ENCODE peak calls at places on chromosomes 11 and 22, in four cellular contexts. O is MM.1S, H is Peyer's patch, Y is GM23338. B is an unnamed sample. For H3K36me3, the result is how much of the 10 kb centered on the place peaks cover.

GRCh38 chr22:46122980-46123693 is 27.2 kb upstream of the PPARA start:
- DNase-seq in O (no peak), H (no peak), Y (no peak), B (no peak)

GRCh38 chr11:132202621-132203020 is 832.2 kb downstream of the NTM start:
- DNase-seq in Y (no peak), O (no peak), H (no peak), B (no peak)

GRCh38 chr22:44995282-44995597 is 14.6 kb downstream of the PHF21B start:
- DNase-seq in O (no peak), H (no peak), Y (no peak), B (no peak)

GRCh38 chr22:31477329-31477728 is 12.3 kb downstream of the EIF4ENIF1 start:
- DNase-seq in O (peak), Y (no peak), H (no peak), B (no peak)

GRCh38 chr22:44331881-44332714 is 19.3 kb upstream of the SHISAL1 start:
- DNase-seq in H (no peak), Y (peak), O (no peak), B (no peak)

GRCh38 chr11:75440960-75441803 is 8.2 kb upstream of the KLHL35 start:
- DNase-seq in Y (no peak), H (no peak), O (no peak), B (no peak)

GRCh38 chr22:44702479-44703219 is 645 bp downstream of the PRR5 start:
- DNase-seq in Y (peak), O (no peak), H (peak), B (peak)

GRCh38 chr11:73381589-73381988 is 5.4 kb downstream of the RELT start:
- DNase-seq in O (no peak), H (no peak), Y (no peak), B (no peak)

GRCh38 chr11:134660416-134660815 is 248.4 kb upstream of the B3GAT1 start:
- DNase-seq in H (no peak), O (no peak), Y (no peak), B (no peak)

GRCh38 chr11:61919841-61920631 is 2.7 kb upstream of the RAB3IL1 start:
- DNase-seq in H (peak), O (no peak), Y (no peak), B (no peak)

GRCh38 chr11:109029927-109030326 is 365.1 kb downstream of the DDX10 start:
- DNase-seq in Y (no peak), O (no peak), H (no peak), B (no peak)

GRCh38 chr22:44914026-44914721 is 95.6 kb downstream of the PHF21B start:
- DNase-seq in O (no peak), H (peak), Y (no peak), B (no peak)

GRCh38 chr11:69588270-69588669 is 52.7 kb upstream of the CCND1 start:
- DNase-seq in O (no peak), H (no peak), Y (peak), B (no peak)

GRCh38 chr22:45157907-45158306 is 5.8 kb upstream of the NUP50 start:
- DNase-seq in O (no peak), Y (no peak), H (no peak), B (no peak)

GRCh38 chr22:20198527-20199319 is 47.9 kb upstream of the CCDC188 start:
- DNase-seq in Y (no peak), H (no peak), O (no peak), B (no peak)

GRCh38 chr11:2562181-2562581 is 117.4 kb downstream of the KCNQ1 start:
- DNase-seq in H (peak), O (no peak), Y (no peak), B (peak)

GRCh38 chr22:22702159-22702873 is 57.9 kb downstream of the GGTLC2 start:
- DNase-seq in H (peak), Y (peak), O (peak), B (no peak)

GRCh38 chr11:11993814-11994213 is 14.6 kb downstream of the DKK3 start:
- DNase-seq in H (no peak), O (no peak), Y (no peak), B (no peak)

GRCh38 chr11:223921-224320 is 12.2 kb downstream of the SIRT3 start:
- DNase-seq in O (no peak), H (no peak), Y (no peak), B (no peak)

GRCh38 chr22:41770715-41771452 is 29.6 kb upstream of the CCDC134 start:
- DNase-seq in H (no peak), Y (no peak), O (no peak), B (no peak)

GRCh38 chr22:35092146-35092805 is 26.3 kb downstream of the ISX start:
- DNase-seq in H (no peak), Y (no peak), O (no peak), B (no peak)

GRCh38 chr11:128884703-128885338 is 6.3 kb upstream of the KCNJ5 start:
- DNase-seq in O (peak), H (no peak), Y (peak), B (peak)

GRCh38 chr22:27329966-27330645 is 471.4 kb downstream of the MN1 start:
- DNase-seq in O (no peak), Y (no peak), H (no peak), B (no peak)

GRCh38 chr11:103842795-103843194 is 193.6 kb upstream of the DDI1 start:
- DNase-seq in Y (no peak), H (no peak), O (no peak), B (no peak)

DNA sequence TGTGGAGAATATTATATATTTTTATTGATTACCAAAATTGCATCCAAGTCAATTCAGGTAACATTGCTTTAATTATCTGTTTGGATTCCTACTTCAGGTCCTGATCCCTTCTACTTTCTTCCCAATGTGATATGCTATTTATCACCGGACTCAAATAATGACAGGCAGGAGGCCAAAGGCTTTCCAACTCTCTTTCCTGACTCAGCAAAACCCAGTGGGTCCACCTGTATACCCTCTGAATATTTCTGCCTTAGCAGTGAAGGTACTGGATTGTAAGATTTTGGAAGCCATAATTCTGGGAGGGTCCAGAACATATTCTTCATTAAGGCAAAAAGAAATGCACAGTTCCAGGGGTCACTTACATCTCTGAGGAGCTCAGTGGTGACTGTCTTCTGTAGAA is 260.2 kb upstream of the UBASH3B start:
- DNase-seq in Y (no peak), O (no peak), H (no peak), B (no peak)
- H3K36me3 ChIP-seq in Y (under half), O (under half), H (under half), B (under half)

GRCh38 chr11:93775289-93775688 is 8.8 kb upstream of the MED17 start:
- DNase-seq in H (no peak), O (no peak), Y (peak), B (no peak)
- TF ChIP-seq CTCF in H (no peak), O (peak), Y (peak), B (no peak)

DNA sequence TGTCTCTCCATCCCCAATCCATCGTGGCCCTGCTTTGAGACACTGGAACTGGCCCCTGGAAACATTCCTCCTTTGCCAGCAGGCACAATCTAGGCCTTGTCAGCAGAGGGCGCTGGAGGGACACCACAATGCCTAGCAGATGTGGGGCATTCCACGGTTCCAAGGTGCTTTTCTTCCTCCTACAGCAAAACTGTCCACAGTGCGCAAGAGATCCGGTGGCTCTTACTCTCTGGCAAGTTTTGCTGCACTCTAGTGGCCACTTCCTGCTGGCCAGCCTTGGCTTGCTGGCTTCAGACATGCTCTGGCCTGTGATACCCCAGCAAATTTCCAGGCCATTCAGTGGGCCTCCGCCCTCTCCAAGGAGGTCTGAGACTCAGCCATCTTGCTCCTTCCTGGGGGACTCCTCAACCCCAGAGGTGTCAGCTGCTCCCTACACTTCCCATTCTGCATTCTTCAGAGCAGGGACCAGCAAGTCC is 17.1 kb upstream of the RBM4B start:
- DNase-seq in Y (peak), H (peak), O (peak), B (peak)
- H3K36me3 ChIP-seq in Y (under half), H (under half), O (under half), B (under half)

GRCh38 chr22:24555496-24556253 is at the start of gene SNRPD3:
- DNase-seq in O (peak), H (peak), Y (peak), B (peak)
- TF ChIP-seq CTCF in O (no peak), H (peak), Y (no peak), B (peak)

GRCh38 chr11:10758959-10759358 is 7.9 kb downstream of the CTR9 start:
- DNase-seq in Y (peak), O (no peak), H (no peak), B (no peak)
- H3K36me3 ChIP-seq in Y (under half), O (under half), H (under half), B (under half)

B was measured in stomach.